ENCODE peak calls at places on chromosomes 6 and 20, in eight cellular contexts. X, Y, K, O, V, S, E and B are unnamed samples.

GRCh38 chr6:95133578-95133977 is 443.8 kb upstream of the MANEA start:
- DNase-seq in V (no peak), O (no peak), X (no peak), K (no peak), Y (no peak), S (peak), E (no peak), B (no peak)

GRCh38 chr20:51335329-51335841 is 207.1 kb downstream of the NFATC2 start:
- DNase-seq in O (no peak), X (no peak), V (no peak), E (no peak), S (peak), Y (peak), K (no peak), B (peak)

GRCh38 chr20:13212750-13213149 is 8.3 kb upstream of the ISM1 start:
- DNase-seq in X (no peak), E (no peak), S (no peak), O (no peak), K (no peak), Y (peak), V (no peak), B (no peak)

GRCh38 chr6:113630738-113631535 is 226.2 kb upstream of the MARCKS start:
- DNase-seq in K (no peak), O (no peak), Y (peak), E (no peak), S (peak), V (no peak), X (no peak), B (no peak)

GRCh38 chr6:35259946-35260626 is 551 bp downstream of the ZNF76 start:
- DNase-seq in K (peak), S (peak), V (no peak), E (peak), Y (peak), X (no peak), O (peak), B (peak)

GRCh38 chr6:144153260-144153659 is 2.9 kb downstream of the STX11 start:
- DNase-seq in E (no peak), Y (no peak), K (no peak), V (no peak), X (no peak), S (no peak), O (no peak), B (no peak)

GRCh38 chr6:34810936-34811632 is 19.2 kb downstream of the BLTP3A start:
- DNase-seq in X (no peak), V (no peak), S (no peak), K (no peak), E (no peak), O (no peak), Y (no peak), B (no peak)

GRCh38 chr20:37879003-37879599 is 23.8 kb upstream of the VSTM2L start:
- DNase-seq in E (no peak), X (no peak), O (no peak), K (no peak), V (no peak), S (no peak), Y (no peak), B (no peak)

GRCh38 chr20:60172306-60172984 is 214.2 kb downstream of the CDH26 start:
- DNase-seq in K (no peak), O (no peak), Y (no peak), E (no peak), X (no peak), V (no peak), S (no peak), B (no peak)

GRCh38 chr6:134238960-134239795 is 78.7 kb downstream of the SGK1 start:
- DNase-seq in X (no peak), K (no peak), O (no peak), V (no peak), Y (no peak), S (no peak), E (no peak), B (no peak)

GRCh38 chr20:58246346-58246745 is 17.9 kb upstream of the ANKRD60 start:
- DNase-seq in X (no peak), Y (peak), E (no peak), S (peak), O (no peak), K (no peak), V (peak), B (peak)